ENCODE peak calls at places on chromosomes 11 and 22, in nine cellular contexts. D, L, T, R, V, J, U, I and G are unnamed samples.
A peak's percentile ranks its signal among the peaks of the same experiment; 100 is the strongest.

GRCh38 chr22:43446037-43446803 is 34.4 kb downstream of the MPPED1 start:
- DNase-seq in D (no peak), L (peak; percentile 13), T (no peak), R (no peak), V (no peak), J (no peak), U (no peak), I (no peak), G (no peak)

GRCh38 chr11:100203789-100204188 is 483.3 kb upstream of the ARHGAP42 start:
- DNase-seq in D (no peak), L (no peak), T (no peak), R (no peak), V (no peak), J (no peak), U (no peak), I (no peak), G (no peak)

GRCh38 chr11:115528217-115528616 is 24.0 kb upstream of the CADM1 start:
- DNase-seq in D (no peak), L (no peak), T (no peak), R (no peak), V (no peak), J (no peak), U (no peak), I (no peak), G (no peak)

GRCh38 chr11:112265659-112266409 is 5.2 kb upstream of the PLET1 start:
- DNase-seq in D (no peak), L (no peak), T (peak; percentile 30), R (no peak), V (no peak), J (peak; percentile 81), U (no peak), I (no peak), G (no peak)

GRCh38 chr11:60924110-60924905 is at the start of gene TMEM132A:
- DNase-seq in D (peak; percentile 97), L (peak; percentile 93), T (peak; percentile 34), R (peak; percentile 72), V (peak; percentile 73), J (peak; percentile 60), U (peak; percentile 79), I (peak; percentile 87), G (peak; percentile 69)

GRCh38 chr11:86101941-86102407 is 33.1 kb upstream of the PICALM start:
- DNase-seq in D (no peak), L (no peak), T (peak; percentile 65), R (peak; percentile 18), V (no peak), J (peak; percentile 47), U (no peak), I (no peak), G (no peak)

GRCh38 chr22:24001314-24001713 is 3.9 kb downstream of the GSTT4 start:
- DNase-seq in D (no peak), L (no peak), T (no peak), R (no peak), V (no peak), J (no peak), U (no peak), I (no peak), G (no peak)

GRCh38 chr22:49975543-49976389 is 15.2 kb downstream of the PIM3 start:
- DNase-seq in D (no peak), L (no peak), T (no peak), R (no peak), V (peak; percentile 18), J (peak; percentile 24), U (peak; percentile 11), I (no peak), G (peak; percentile 9)

GRCh38 chr11:78138694-78139421 is 568 bp downstream of the ALG8 start:
- DNase-seq in D (no peak), L (peak; percentile 31), T (peak; percentile 39), R (peak; percentile 19), V (no peak), J (no peak), U (peak; percentile 7), I (no peak), G (no peak)

GRCh38 chr11:117882539-117882938 is 6.1 kb upstream of the FXYD6 start:
- DNase-seq in D (no peak), L (no peak), T (no peak), R (no peak), V (no peak), J (no peak), U (no peak), I (peak; percentile 72), G (no peak)

GRCh38 chr11:57417056-57417455 is 9.9 kb downstream of the SLC43A3 start:
- DNase-seq in D (no peak), L (no peak), T (no peak), R (peak; percentile 75), V (peak; percentile 61), J (peak; percentile 92), U (no peak), I (no peak), G (no peak)

GRCh38 chr11:57095417-57095816 is 86.3 kb upstream of the LRRC55 start:
- DNase-seq in D (no peak), L (no peak), T (no peak), R (no peak), V (no peak), J (no peak), U (no peak), I (no peak), G (no peak)

GRCh38 chr11:12161603-12162350 is 51.4 kb downstream of the MICAL2 start:
- DNase-seq in D (no peak), L (no peak), T (no peak), R (no peak), V (no peak), J (no peak), U (no peak), I (no peak), G (no peak)

GRCh38 chr22:48340727-48341709 is 1486.7 kb downstream of the BRD1 start:
- DNase-seq in D (no peak), L (no peak), T (no peak), R (no peak), V (no peak), J (no peak), U (no peak), I (no peak), G (no peak)

GRCh38 chr11:47004595-47005033 is 68.1 kb downstream of the CSTPP1 start:
- DNase-seq in D (no peak), L (no peak), T (peak; percentile 93), R (peak; percentile 97), V (peak; percentile 71), J (peak; percentile 98), U (peak; percentile 25), I (peak; percentile 85), G (no peak)

GRCh38 chr11:111918390-111919256 is at the start of gene C11orf52:
- DNase-seq in D (no peak), L (no peak), T (no peak), R (peak; percentile 34), V (peak; percentile 62), J (peak; percentile 48), U (peak; percentile 55), I (peak; percentile 73), G (no peak)

GRCh38 chr22:20062766-20063083 is 17.3 kb upstream of the DGCR8 start:
- DNase-seq in D (no peak), L (no peak), T (peak; percentile 80), R (peak; percentile 55), V (no peak), J (peak; percentile 9), U (no peak), I (no peak), G (no peak)

DNA sequence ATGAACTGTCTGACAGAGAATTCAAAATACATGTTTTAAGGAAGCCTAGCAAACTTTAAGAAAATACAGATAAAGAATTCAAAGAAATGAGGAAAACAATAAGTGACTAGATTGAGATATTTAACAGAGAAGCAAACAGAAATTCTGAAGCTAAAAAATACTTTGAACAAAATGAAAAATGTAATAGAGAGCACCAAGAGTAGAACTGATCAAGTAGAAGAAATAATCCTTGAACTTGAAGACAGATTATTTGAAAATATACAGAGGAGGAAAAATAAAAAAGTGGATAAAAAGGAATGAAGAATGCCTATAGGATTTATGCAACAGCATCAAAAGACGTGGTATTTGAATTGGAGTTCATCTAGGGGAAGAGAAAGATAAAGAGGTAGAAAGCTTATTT is 101.9 kb upstream of the OR4B1 start:
- DNase-seq in D (no peak), L (no peak), T (no peak), R (no peak), V (no peak), J (no peak), U (no peak), I (no peak), G (no peak)
- TF ChIP-seq CTCF in D (no peak), L (no peak), T (no peak), R (no peak), V (no peak), J (no peak), U (no peak), I (no peak), G (no peak)

DNA sequence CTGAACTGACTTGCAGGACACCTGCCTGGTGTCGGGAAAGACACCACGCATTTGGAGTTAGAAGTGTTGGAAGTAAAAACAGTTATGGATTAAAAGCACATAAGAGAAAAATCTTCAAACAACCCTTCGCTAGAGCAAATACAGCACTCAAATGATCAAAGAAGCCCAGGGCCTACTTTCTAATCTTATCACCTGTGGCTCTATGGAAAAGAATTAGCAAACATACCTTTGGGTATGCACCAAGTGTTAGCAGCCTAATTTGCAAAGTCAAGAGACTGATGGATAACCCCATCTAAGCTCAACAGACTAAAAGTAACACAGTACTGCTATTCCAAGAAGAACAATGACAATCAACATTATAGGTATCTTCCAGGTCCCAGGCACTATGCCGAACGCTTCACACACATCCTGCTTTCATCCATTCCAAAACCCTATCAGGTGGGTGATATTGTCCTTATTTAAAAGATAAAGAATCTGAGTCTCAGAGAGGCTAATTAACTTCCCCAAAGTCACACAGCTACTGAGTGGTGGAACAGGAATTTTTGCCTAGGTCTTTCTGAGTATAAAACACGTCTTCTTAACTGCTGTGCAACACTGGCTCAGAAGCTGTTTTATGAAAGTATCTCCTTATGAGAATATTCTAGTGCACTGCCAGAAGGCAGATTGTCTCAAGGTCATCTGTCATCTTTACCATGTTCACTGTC is 16.5 kb downstream of the SLC1A2 start:
- DNase-seq in D (peak; percentile 31), L (no peak), T (no peak), R (no peak), V (no peak), J (no peak), U (no peak), I (no peak), G (no peak)
- TF ChIP-seq CTCF in D (no peak), L (no peak), T (no peak), R (no peak), V (no peak), J (no peak), U (no peak), I (no peak), G (no peak)

GRCh38 chr11:30225642-30226041 is 5.2 kb upstream of the FSHB start:
- DNase-seq in D (no peak), L (no peak), T (no peak), R (no peak), V (no peak), J (no peak), U (peak; percentile 22), I (no peak), G (no peak)
- TF ChIP-seq CTCF in D (no peak), L (no peak), T (no peak), R (no peak), V (no peak), J (no peak), U (no peak), I (no peak), G (no peak)

DNA sequence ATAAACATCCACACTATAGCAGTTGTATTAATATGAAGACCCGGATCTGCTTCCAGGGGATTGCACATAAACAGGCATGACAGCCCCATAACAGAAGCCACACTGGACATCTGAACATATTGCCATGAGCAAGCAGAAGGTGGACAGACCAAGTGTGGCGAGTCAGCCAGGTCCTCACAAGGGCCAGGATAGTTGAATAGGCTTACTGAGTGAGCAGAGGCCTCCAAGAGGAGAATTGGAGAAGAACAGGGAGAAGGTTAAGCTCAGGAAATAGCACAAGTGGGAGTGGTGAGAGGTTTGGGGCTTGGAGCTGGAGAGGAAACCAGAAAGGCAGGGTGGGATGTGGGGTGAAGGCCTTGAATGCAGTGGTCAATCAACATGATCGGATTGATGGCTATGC is 10.8 kb downstream of the SLC35C1 start:
- DNase-seq in D (no peak), L (peak; percentile 58), T (peak; percentile 60), R (peak; percentile 26), V (no peak), J (no peak), U (no peak), I (no peak), G (no peak)
- TF ChIP-seq CTCF in D (no peak), L (no peak), T (peak; percentile 17), R (peak; percentile 19), V (no peak), J (no peak), U (no peak), I (no peak), G (no peak)